ENCODE peak calls at places on chromosomes 1 and 21, in four cellular contexts. C is IMR-90, E is ovary, P is heart left ventricle. I is an unnamed sample.

GRCh38 chr1:64834734-64835133 is 89.9 kb downstream of the RAVER2 start:
- DNase-seq in C (peak; percentile 79), E (no peak), P (no peak), I (no peak)

GRCh38 chr1:68916227-68916853 is 419.5 kb upstream of the DEPDC1 start:
- DNase-seq in C (peak; percentile 39), E (peak; percentile 24), P (no peak), I (no peak)

GRCh38 chr1:217393901-217394300 is 237.0 kb downstream of the GPATCH2 start:
- DNase-seq in C (no peak), E (no peak), P (no peak), I (no peak)

GRCh38 chr21:46024983-46025860 is 43.7 kb downstream of the COL6A1 start:
- DNase-seq in C (peak; percentile 67), E (peak; percentile 11), P (no peak), I (no peak)

GRCh38 chr1:231396643-231397042 is 25.4 kb downstream of the EGLN1 start:
- DNase-seq in C (no peak), E (no peak), P (no peak), I (no peak)

GRCh38 chr1:208302702-208303101 is 58.5 kb upstream of the PLXNA2 start:
- DNase-seq in C (no peak), E (no peak), P (no peak), I (no peak)

GRCh38 chr1:117826551-117827078 is 102.8 kb downstream of the GDAP2 start:
- DNase-seq in C (peak; percentile 96), E (peak; percentile 40), P (peak; percentile 73), I (no peak)

GRCh38 chr1:190067592-190067991 is 410.1 kb downstream of the BRINP3 start:
- DNase-seq in C (peak; percentile 89), E (no peak), P (no peak), I (no peak)

GRCh38 chr1:155125946-155126493 is 1.7 kb upstream of the EFNA1 start:
- DNase-seq in C (no peak), E (peak; percentile 69), P (peak; percentile 66), I (no peak)

GRCh38 chr1:60503216-60503615 is 429.6 kb upstream of the C1orf87 start:
- DNase-seq in C (no peak), E (no peak), P (no peak), I (no peak)

GRCh38 chr1:216722841-216723240 is 388 bp downstream of the ESRRG start:
- DNase-seq in C (no peak), E (no peak), P (no peak), I (no peak)

GRCh38 chr1:185996211-185996610 is 262.0 kb downstream of the HMCN1 start:
- DNase-seq in C (peak; percentile 80), E (peak; percentile 15), P (peak; percentile 45), I (peak; percentile 8)

GRCh38 chr21:44603911-44604310 is 3.5 kb downstream of the KRTAP10-7 start:
- DNase-seq in C (no peak), E (no peak), P (no peak), I (no peak)

GRCh38 chr1:181033128-181033798 is 520 bp upstream of the MR1 start:
- DNase-seq in C (peak; percentile 35), E (peak; percentile 46), P (peak; percentile 48), I (no peak)

GRCh38 chr1:165403835-165404482 is 41.0 kb downstream of the RXRG start:
- DNase-seq in C (no peak), E (no peak), P (peak; percentile 29), I (peak; percentile 8)

GRCh38 chr21:45013271-45013841 is 61.0 kb upstream of the ADARB1 start:
- DNase-seq in C (no peak), E (no peak), P (peak; percentile 24), I (no peak)

GRCh38 chr21:24375201-24375600 is 1232.1 kb downstream of the MRPL39 start:
- DNase-seq in C (no peak), E (no peak), P (no peak), I (peak; percentile 20)

GRCh38 chr1:56355422-56355821 is 223.9 kb downstream of the PLPP3 start:
- DNase-seq in C (no peak), E (no peak), P (no peak), I (no peak)

GRCh38 chr1:150162862-150163706 is 13.4 kb downstream of the PLEKHO1 start:
- DNase-seq in C (peak; percentile 100), E (peak; percentile 89), P (peak; percentile 91), I (peak; percentile 86)

GRCh38 chr1:169060010-169060722 is 46.3 kb upstream of the ATP1B1 start:
- DNase-seq in C (no peak), E (no peak), P (no peak), I (no peak)

GRCh38 chr1:226002667-226003501 is 3.7 kb upstream of the SDE2 start:
- DNase-seq in C (peak; percentile 6), E (no peak), P (peak; percentile 79), I (peak; percentile 78)

GRCh38 chr1:46406881-46407608 is 12.9 kb downstream of the FAAH start:
- DNase-seq in C (no peak), E (no peak), P (no peak), I (no peak)

GRCh38 chr1:216034506-216034905 is 388.7 kb downstream of the USH2A start:
- DNase-seq in C (peak; percentile 6), E (no peak), P (no peak), I (no peak)

GRCh38 chr1:244255426-244255965 is 196.2 kb downstream of the ADSS2 start:
- DNase-seq in C (no peak), E (no peak), P (no peak), I (no peak)

GRCh38 chr1:59565611-59566410 is 248.9 kb upstream of the HOOK1 start:
- DNase-seq in C (peak; percentile 94), E (no peak), P (peak; percentile 28), I (no peak)

GRCh38 chr1:99613716-99614115 is 32.2 kb upstream of the PALMD start:
- DNase-seq in C (peak; percentile 50), E (no peak), P (no peak), I (no peak)

GRCh38 chr1:31548518-31548898 is 27.8 kb upstream of the TINAGL1 start:
- DNase-seq in C (peak; percentile 21), E (peak; percentile 22), P (no peak), I (no peak)

GRCh38 chr21:15439726-15440125 is 290.1 kb upstream of the USP25 start:
- DNase-seq in C (no peak), E (no peak), P (no peak), I (no peak)

GRCh38 chr1:116418091-116418830 is 45.2 kb downstream of the ATP1A1 start:
- DNase-seq in C (peak; percentile 75), E (peak; percentile 82), P (peak; percentile 89), I (peak; percentile 86)
- TF ChIP-seq POLR2A in C (peak; percentile 62), E (no peak), P (peak; percentile 51), I (peak; percentile 77)

GRCh38 chr1:118960026-118960561 is 28.0 kb downstream of the TBX15 start:
- DNase-seq in C (no peak), E (no peak), P (no peak), I (no peak)

GRCh38 chr1:118960567-118961136 is 27.5 kb downstream of the TBX15 start:
- DNase-seq in C (no peak), E (no peak), P (peak; percentile 42), I (peak; percentile 23)

GRCh38 chr1:118961156-118961555 is 27.0 kb downstream of the TBX15 start:
- DNase-seq in C (no peak), E (no peak), P (no peak), I (no peak)

GRCh38 chr1:118963138-118963455 is 25.0 kb downstream of the TBX15 start:
- DNase-seq in C (no peak), E (no peak), P (no peak), I (no peak)

GRCh38 chr1:118963456-118964430 is 24.4 kb downstream of the TBX15 start:
- DNase-seq in C (peak; percentile 30), E (no peak), P (no peak), I (peak; percentile 30)
- TF ChIP-seq POLR2A in C (no peak), E (no peak), P (no peak), I (no peak)

DNA sequence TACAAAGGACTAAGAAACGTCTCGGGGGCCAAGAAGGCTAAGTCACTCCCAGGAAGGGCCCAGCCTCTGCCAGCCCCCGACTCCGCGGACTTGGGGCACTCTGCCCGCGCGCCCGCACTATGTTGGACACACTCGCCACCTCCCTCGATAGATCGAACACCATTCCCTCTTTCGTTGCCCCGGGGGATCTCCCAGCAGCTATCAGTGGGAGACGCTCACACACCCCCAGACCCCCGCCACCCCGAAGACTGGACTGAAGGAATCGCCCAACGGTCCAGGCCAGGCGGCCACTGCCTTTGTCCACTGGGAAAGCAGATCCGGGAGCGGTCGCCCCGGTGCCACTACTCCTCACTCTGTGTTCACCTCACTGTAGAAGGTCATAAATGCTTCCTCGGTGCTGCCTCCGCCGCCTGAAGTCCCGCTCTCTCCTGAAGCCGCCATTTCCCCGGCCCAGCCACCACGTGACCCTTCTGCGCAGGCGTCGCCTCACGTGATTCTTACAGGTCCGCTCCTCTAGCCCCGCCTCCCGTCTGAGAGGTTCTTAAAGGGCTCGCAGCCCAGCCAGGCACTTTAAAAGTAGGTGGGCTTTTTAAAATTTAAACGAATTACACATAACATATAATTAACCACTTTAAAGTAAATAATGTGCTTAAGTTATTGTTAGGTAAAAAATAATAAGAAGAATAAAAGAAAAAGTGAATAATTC is at the start of gene DNAJC8:
- DNase-seq in C (peak; percentile 90), E (peak; percentile 95), P (peak; percentile 97), I (peak; percentile 95)
- TF ChIP-seq POLR2A in C (peak; percentile 84), E (peak; percentile 72), P (peak; percentile 75), I (peak; percentile 92)

DNA sequence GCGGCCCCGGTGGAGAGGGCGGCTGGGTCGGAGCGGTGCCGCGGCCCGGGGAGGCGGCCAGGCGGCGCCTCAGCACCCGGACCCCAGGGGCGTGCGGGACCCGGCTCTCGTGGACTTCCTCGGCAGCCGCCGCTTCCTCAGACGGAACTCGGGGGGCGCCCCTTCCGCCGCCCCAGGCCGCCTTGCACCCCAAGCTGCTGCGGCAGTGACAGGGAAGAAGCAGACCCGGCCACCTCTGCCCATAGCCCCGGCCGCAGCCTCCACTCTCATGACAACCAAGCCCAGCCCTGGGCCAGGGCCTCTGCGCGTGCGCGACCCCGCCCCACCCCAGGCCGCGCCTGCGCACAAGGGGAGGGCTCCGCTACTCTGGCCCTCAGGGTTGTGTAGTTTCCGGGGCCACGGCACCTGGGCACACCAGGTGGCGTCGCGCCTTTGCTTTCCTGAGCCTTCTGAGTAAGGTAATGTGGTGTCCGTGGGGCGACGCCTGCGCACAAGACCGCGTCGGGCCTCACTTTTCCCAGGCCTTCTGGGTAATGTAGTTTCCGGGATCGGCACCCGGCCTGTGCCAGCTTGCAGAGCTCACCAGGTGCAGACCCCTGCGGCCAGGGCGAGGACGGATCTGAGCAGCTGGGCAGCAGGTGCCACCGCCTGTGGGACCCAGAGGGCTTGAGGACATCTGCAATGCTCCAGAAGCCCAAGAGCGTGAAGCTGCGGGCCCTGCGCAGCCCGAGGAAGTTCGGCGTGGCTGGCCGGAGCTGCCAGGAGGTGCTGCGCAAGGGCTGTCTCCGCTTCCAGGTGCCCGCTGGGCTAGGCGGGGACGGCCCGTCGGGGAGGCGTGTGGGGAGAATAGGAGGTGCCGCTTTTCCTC is at the start of the genes CEP104 and DFFB:
- DNase-seq in C (peak; percentile 67), E (peak; percentile 87), P (peak; percentile 93), I (peak; percentile 96)
- TF ChIP-seq POLR2A in C (no peak), E (no peak), P (peak; percentile 79), I (peak; percentile 55)

GRCh38 chr1:22512873-22513272 is 50.4 kb upstream of the EPHA8 start:
- DNase-seq in C (no peak), E (no peak), P (no peak), I (no peak)
- TF ChIP-seq POLR2A in C (no peak), E (no peak), P (no peak), I (no peak)